ENCODE peak calls at places on chromosomes 6 and 20, in five cellular contexts. J is mammary epithelial cell, S is dermis microvascular lymphatic vessel endothelial cell, K is GM20000, D is NCI-H748 treated with DMSO at 0.1 percent for 48 hours. P is an unnamed sample.

GRCh38 chr20:45465492-45466266 is 3.9 kb upstream of the WFDC2 start:
- DNase-seq in J (no peak), S (no peak), K (no peak), D (no peak), P (no peak)

GRCh38 chr6:42025066-42025789 is 25.1 kb upstream of the TAF8 start:
- DNase-seq in J (no peak), S (no peak), K (peak; percentile 69), D (no peak), P (peak; percentile 85)

GRCh38 chr20:43389231-43389630 is 68.5 kb upstream of the SRSF6 start:
- DNase-seq in J (no peak), S (no peak), K (no peak), D (no peak), P (no peak)

GRCh38 chr6:149964243-149965190 is 774 bp downstream of the ULBP1 start:
- DNase-seq in J (no peak), S (no peak), K (peak; percentile 41), D (no peak), P (no peak)

GRCh38 chr6:20569000-20569610 is 34.8 kb downstream of the CDKAL1 start:
- DNase-seq in J (peak; percentile 92), S (no peak), K (no peak), D (no peak), P (no peak)

GRCh38 chr6:96194675-96195074 is 178.9 kb downstream of the FUT9 start:
- DNase-seq in J (no peak), S (no peak), K (no peak), D (no peak), P (no peak)

GRCh38 chr6:31834704-31835375 is 7.3 kb downstream of the HSPA1B start:
- DNase-seq in J (no peak), S (no peak), K (peak; percentile 78), D (peak; percentile 83), P (peak; percentile 87)

GRCh38 chr20:3681931-3682820 is at the start of gene ADAM33:
- DNase-seq in J (no peak), S (no peak), K (no peak), D (no peak), P (no peak)

GRCh38 chr6:71887006-71887743 is 825 bp downstream of the RIMS1 start:
- DNase-seq in J (no peak), S (no peak), K (peak; percentile 18), D (no peak), P (no peak)

GRCh38 chr20:48640871-48641270 is 186.9 kb downstream of the PREX1 start:
- DNase-seq in J (no peak), S (no peak), K (no peak), D (no peak), P (no peak)

GRCh38 chr6:4262506-4262905 is 127.1 kb upstream of the ECI2 start:
- DNase-seq in J (no peak), S (no peak), K (no peak), D (no peak), P (no peak)

GRCh38 chr20:61400499-61400898 is 148.4 kb downstream of the CDH4 start:
- DNase-seq in J (no peak), S (no peak), K (no peak), D (no peak), P (no peak)